ENCODE peak calls at places on chromosome 19, in ten cellular contexts. Q is HEK293T; N is M059J; K is ELR; O is endothelial cell; P is T-helper 17 cell; Z is activated CD4-positive, alpha-beta T cell treated with anti-CD3 and anti-CD28 coated beads, Interleukin-2, amount 50 U/mL, for 1 hour; J is AG09309; F is NCI-H1092; H is cardiac fibroblast. Y is an unnamed sample.

GRCh38 chr19:4343056-4343844 is at the start of gene MPND:
- DNase-seq in Q (peak), N (peak), K (peak), O (peak), P (peak), Z (peak), J (no peak), F (peak), H (peak), Y (peak)

GRCh38 chr19:28424662-28425430 is 788.1 kb downstream of the UQCRFS1 start:
- DNase-seq in Q (no peak), N (no peak), K (no peak), O (no peak), P (no peak), Z (no peak), J (no peak), F (no peak), H (no peak), Y (no peak)

GRCh38 chr19:14474827-14475226 is 327 bp downstream of the PTGER1 start:
- DNase-seq in Q (no peak), N (no peak), K (no peak), O (no peak), P (no peak), Z (no peak), J (no peak), F (no peak), H (no peak), Y (no peak)

GRCh38 chr19:3783660-3784584 is 2.3 kb downstream of the MATK start:
- DNase-seq in Q (no peak), N (no peak), K (no peak), O (peak), P (no peak), Z (peak), J (no peak), F (no peak), H (no peak), Y (no peak)

GRCh38 chr19:1265611-1266115 is 3.5 kb upstream of the CIRBP start:
- DNase-seq in Q (no peak), N (peak), K (peak), O (no peak), P (no peak), Z (no peak), J (no peak), F (no peak), H (peak), Y (peak)

GRCh38 chr19:12611361-12611699 is 610 bp downstream of the ZNF791 start:
- DNase-seq in Q (peak), N (peak), K (peak), O (peak), P (no peak), Z (no peak), J (peak), F (peak), H (peak), Y (peak)

GRCh38 chr19:6424939-6425731 is 524 bp upstream of the KHSRP start:
- DNase-seq in Q (peak), N (peak), K (peak), O (peak), P (peak), Z (peak), J (peak), F (peak), H (peak), Y (peak)

GRCh38 chr19:3336680-3337523 is 29.5 kb upstream of the NFIC start:
- DNase-seq in Q (no peak), N (peak), K (no peak), O (no peak), P (no peak), Z (no peak), J (no peak), F (peak), H (peak), Y (peak)

GRCh38 chr19:1495799-1496713 is 5.1 kb downstream of the REEP6 start:
- DNase-seq in Q (no peak), N (no peak), K (no peak), O (no peak), P (no peak), Z (no peak), J (no peak), F (no peak), H (no peak), Y (no peak)

GRCh38 chr19:54287456-54287855 is 6.5 kb upstream of the LILRB2 start:
- DNase-seq in Q (no peak), N (peak), K (peak), O (no peak), P (no peak), Z (no peak), J (peak), F (no peak), H (no peak), Y (peak)

GRCh38 chr19:42553292-42554045 is 25.2 kb upstream of the CEACAM1 start:
- DNase-seq in Q (no peak), N (peak), K (peak), O (no peak), P (no peak), Z (no peak), J (peak), F (no peak), H (peak), Y (peak)

GRCh38 chr19:11692127-11692790 is 46.5 kb downstream of the ZNF823 start:
- DNase-seq in Q (no peak), N (no peak), K (no peak), O (no peak), P (no peak), Z (no peak), J (no peak), F (no peak), H (no peak), Y (no peak)

GRCh38 chr19:56105090-56105701 is 15.9 kb downstream of the ZNF787 start:
- DNase-seq in Q (peak), N (no peak), K (no peak), O (peak), P (no peak), Z (peak), J (no peak), F (peak), H (peak), Y (no peak)

GRCh38 chr19:10861118-10861651 is 10.2 kb upstream of the CARM1 start:
- DNase-seq in Q (no peak), N (peak), K (peak), O (peak), P (no peak), Z (peak), J (no peak), F (no peak), H (peak), Y (peak)

GRCh38 chr19:13160557-13160956 is 10.3 kb downstream of the IER2 start:
- DNase-seq in Q (no peak), N (peak), K (peak), O (no peak), P (no peak), Z (no peak), J (no peak), F (no peak), H (peak), Y (peak)

GRCh38 chr19:55372316-55373081 is 2.2 kb upstream of the IL11 start:
- DNase-seq in Q (no peak), N (peak), K (peak), O (no peak), P (no peak), Z (no peak), J (no peak), F (no peak), H (peak), Y (peak)

GRCh38 chr19:32599258-32599657 is 18.3 kb downstream of the PDCD5 start:
- DNase-seq in Q (no peak), N (no peak), K (no peak), O (no peak), P (no peak), Z (no peak), J (no peak), F (no peak), H (no peak), Y (no peak)

GRCh38 chr19:2385053-2385721 is 25.1 kb downstream of the TMPRSS9 start:
- DNase-seq in Q (peak), N (peak), K (peak), O (peak), P (no peak), Z (peak), J (peak), F (peak), H (peak), Y (peak)

GRCh38 chr19:4710281-4710600 is 13.4 kb downstream of the DPP9 start:
- DNase-seq in Q (no peak), N (no peak), K (no peak), O (no peak), P (no peak), Z (no peak), J (no peak), F (no peak), H (no peak), Y (no peak)

GRCh38 chr19:48342841-48343540 is 17.6 kb downstream of the EMP3 start:
- DNase-seq in Q (no peak), N (peak), K (peak), O (no peak), P (no peak), Z (no peak), J (no peak), F (no peak), H (no peak), Y (peak)

GRCh38 chr19:536031-536880 is 4.7 kb downstream of the CDC34 start:
- DNase-seq in Q (no peak), N (no peak), K (no peak), O (no peak), P (no peak), Z (no peak), J (no peak), F (no peak), H (no peak), Y (no peak)

GRCh38 chr19:19578241-19578640 is 40.2 kb downstream of the CILP2 start:
- DNase-seq in Q (no peak), N (no peak), K (no peak), O (no peak), P (no peak), Z (no peak), J (no peak), F (no peak), H (no peak), Y (peak)

GRCh38 chr19:46192990-46193650 is 36.4 kb upstream of the IGFL1 start:
- DNase-seq in Q (peak), N (peak), K (peak), O (no peak), P (no peak), Z (no peak), J (peak), F (no peak), H (peak), Y (peak)

GRCh38 chr19:1141944-1142343 is 32.1 kb downstream of the SBNO2 start:
- DNase-seq in Q (no peak), N (no peak), K (no peak), O (no peak), P (no peak), Z (no peak), J (no peak), F (no peak), H (no peak), Y (no peak)

GRCh38 chr19:32407004-32407992 is 1.7 kb downstream of the DPY19L3 start:
- DNase-seq in Q (no peak), N (no peak), K (peak), O (no peak), P (no peak), Z (no peak), J (no peak), F (no peak), H (peak), Y (peak)

GRCh38 chr19:11894851-11895250 is 7.3 kb downstream of the ZNF69 start:
- DNase-seq in Q (no peak), N (no peak), K (no peak), O (no peak), P (no peak), Z (no peak), J (no peak), F (no peak), H (no peak), Y (no peak)

GRCh38 chr19:5281588-5281987 is 59.0 kb downstream of the PTPRS start:
- DNase-seq in Q (no peak), N (no peak), K (no peak), O (no peak), P (no peak), Z (no peak), J (no peak), F (no peak), H (peak), Y (no peak)

GRCh38 chr19:9149976-9150375 is 9.8 kb downstream of the ZNF317 start:
- DNase-seq in Q (no peak), N (no peak), K (no peak), O (no peak), P (no peak), Z (no peak), J (no peak), F (no peak), H (no peak), Y (no peak)

GRCh38 chr19:36225219-36225892 is 10.4 kb downstream of the ZNF146 start:
- DNase-seq in Q (no peak), N (peak), K (peak), O (no peak), P (no peak), Z (no peak), J (peak), F (no peak), H (peak), Y (peak)

GRCh38 chr19:52748336-52748950 is 13.6 kb upstream of the ZNF611 start:
- DNase-seq in Q (no peak), N (peak), K (peak), O (peak), P (no peak), Z (no peak), J (no peak), F (no peak), H (peak), Y (peak)

GRCh38 chr19:18204394-18205179 is 745 bp upstream of the RAB3A start:
- DNase-seq in Q (no peak), N (no peak), K (no peak), O (peak), P (no peak), Z (peak), J (no peak), F (peak), H (no peak), Y (peak)

GRCh38 chr19:8259142-8259921 is 48.8 kb downstream of the CD320 start:
- DNase-seq in Q (no peak), N (no peak), K (no peak), O (no peak), P (no peak), Z (no peak), J (no peak), F (no peak), H (no peak), Y (no peak)